ENCODE peak calls at places on chromosomes 3 and 15, in ten cellular contexts. One of them, this sample, is unnamed.

GRCh38 chr15:29268706-29269484 is 727 bp downstream of the NSMCE3 start:
- DNase-seq in K562: peak; percentile 28
- DNase-seq in HCT116: no peak
- DNase-seq in sigmoid colon: peak; percentile 80
- DNase-seq in HepG2: no peak
- DNase-seq in suprapubic skin: no peak
- DNase-seq in H1: peak; percentile 77
- DNase-seq in breast epithelium: no peak
- DNase-seq in stomach: no peak
- DNase-seq in GM12891: no peak
- DNase-seq in this sample: peak; percentile 47

GRCh38 chr3:132071043-132071442 is 36.2 kb upstream of the CPNE4 start:
- DNase-seq in GM12891: no peak
- DNase-seq in HCT116: no peak
- DNase-seq in suprapubic skin: no peak
- DNase-seq in breast epithelium: no peak
- DNase-seq in K562: no peak
- DNase-seq in H1: no peak
- DNase-seq in HepG2: no peak
- DNase-seq in sigmoid colon: no peak
- DNase-seq in stomach: peak; percentile 27
- DNase-seq in this sample: no peak

GRCh38 chr3:48990636-48991421 is 788 bp downstream of the P4HTM start:
- DNase-seq in suprapubic skin: no peak
- DNase-seq in K562: no peak
- DNase-seq in HCT116: no peak
- DNase-seq in sigmoid colon: no peak
- DNase-seq in GM12891: no peak
- DNase-seq in HepG2: no peak
- DNase-seq in H1: peak; percentile 72
- DNase-seq in stomach: no peak
- DNase-seq in breast epithelium: no peak
- DNase-seq in this sample: peak; percentile 39

GRCh38 chr3:2099028-2099671 is 484 bp downstream of the CNTN4 start:
- DNase-seq in sigmoid colon: no peak
- DNase-seq in stomach: no peak
- DNase-seq in GM12891: peak; percentile 6
- DNase-seq in suprapubic skin: no peak
- DNase-seq in K562: no peak
- DNase-seq in HepG2: no peak
- DNase-seq in HCT116: no peak
- DNase-seq in breast epithelium: no peak
- DNase-seq in H1: peak; percentile 79
- DNase-seq in this sample: peak; percentile 34

GRCh38 chr3:122912772-122913538 is 114.6 kb downstream of the SEMA5B start:
- DNase-seq in H1: no peak
- DNase-seq in stomach: no peak
- DNase-seq in suprapubic skin: no peak
- DNase-seq in HepG2: no peak
- DNase-seq in K562: no peak
- DNase-seq in HCT116: no peak
- DNase-seq in breast epithelium: no peak
- DNase-seq in sigmoid colon: no peak
- DNase-seq in GM12891: no peak
- DNase-seq in this sample: no peak

GRCh38 chr3:100125539-100125938 is 11.2 kb upstream of the FILIP1L start:
- DNase-seq in GM12891: no peak
- DNase-seq in breast epithelium: no peak
- DNase-seq in suprapubic skin: no peak
- DNase-seq in stomach: no peak
- DNase-seq in sigmoid colon: no peak
- DNase-seq in K562: no peak
- DNase-seq in HCT116: no peak
- DNase-seq in HepG2: no peak
- DNase-seq in H1: no peak
- DNase-seq in this sample: no peak

GRCh38 chr3:124653788-124654469 is 76.3 kb upstream of the UMPS start:
- DNase-seq in suprapubic skin: no peak
- DNase-seq in H1: no peak
- DNase-seq in K562: peak; percentile 20
- DNase-seq in HCT116: no peak
- DNase-seq in HepG2: peak; percentile 13
- DNase-seq in GM12891: no peak
- DNase-seq in sigmoid colon: no peak
- DNase-seq in stomach: no peak
- DNase-seq in breast epithelium: no peak
- DNase-seq in this sample: no peak

GRCh38 chr3:193594946-193595689 is 2.1 kb downstream of the OPA1 start:
- DNase-seq in K562: no peak
- DNase-seq in stomach: no peak
- DNase-seq in H1: no peak
- DNase-seq in sigmoid colon: no peak
- DNase-seq in HCT116: no peak
- DNase-seq in HepG2: no peak
- DNase-seq in GM12891: no peak
- DNase-seq in suprapubic skin: no peak
- DNase-seq in breast epithelium: no peak
- DNase-seq in this sample: no peak

DNA sequence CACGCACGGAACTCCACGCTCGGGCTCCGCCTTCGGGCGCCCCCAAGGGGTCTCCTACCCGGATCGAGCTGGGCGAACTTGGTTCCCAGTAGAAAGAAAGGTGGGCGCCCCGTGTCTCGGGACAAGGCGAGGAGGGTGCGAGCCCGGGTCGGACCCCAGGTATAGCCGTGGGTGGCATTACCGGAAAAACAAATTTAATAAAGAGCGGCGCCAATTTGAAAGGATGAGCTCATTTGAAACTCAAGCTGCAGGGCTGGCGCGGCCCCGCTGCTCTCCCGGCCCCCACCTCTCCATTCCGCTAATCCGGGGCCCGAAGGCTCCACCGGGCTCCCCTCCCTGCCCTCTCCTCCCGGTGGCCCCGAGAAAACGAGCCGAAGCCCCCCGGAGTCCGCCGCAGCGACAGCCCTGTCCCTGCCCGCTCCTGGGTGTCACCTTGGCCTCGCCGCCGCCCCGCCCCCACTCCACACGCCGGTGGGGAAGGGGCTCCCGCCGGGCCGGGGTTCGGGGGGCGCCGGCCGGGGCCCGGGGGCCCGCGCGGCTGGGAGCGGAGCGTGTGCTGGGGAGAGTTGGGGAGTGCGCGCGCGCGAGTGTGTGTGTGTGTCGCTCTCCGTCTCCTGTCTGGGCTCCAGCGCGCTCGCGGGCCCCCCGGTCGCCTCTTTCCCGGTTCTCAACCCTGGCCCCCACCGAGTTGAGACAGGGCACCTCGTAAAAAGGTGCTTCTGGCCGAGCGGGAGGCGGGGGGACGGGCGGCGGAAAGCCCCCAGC is 1.4 kb downstream of the IGF2BP2 start:
- DNase-seq in breast epithelium: no peak
- DNase-seq in HCT116: no peak
- DNase-seq in K562: peak; percentile 66
- DNase-seq in HepG2: no peak
- DNase-seq in suprapubic skin: no peak
- DNase-seq in GM12891: peak; percentile 26
- DNase-seq in H1: peak; percentile 69
- DNase-seq in sigmoid colon: peak; percentile 69
- DNase-seq in stomach: peak; percentile 59
- DNase-seq in this sample: peak; percentile 53
- TF ChIP-seq POLR2A in breast epithelium: no peak
- TF ChIP-seq POLR2A in HCT116: peak; percentile 6
- TF ChIP-seq POLR2A in K562: peak; percentile 49
- TF ChIP-seq POLR2A in HepG2: no peak
- TF ChIP-seq POLR2A in suprapubic skin: no peak
- TF ChIP-seq POLR2A in GM12891: no peak
- TF ChIP-seq POLR2A in H1: peak; percentile 20
- TF ChIP-seq POLR2A in sigmoid colon: no peak
- TF ChIP-seq POLR2A in stomach: no peak
- TF ChIP-seq POLR2A in this sample: no peak

DNA sequence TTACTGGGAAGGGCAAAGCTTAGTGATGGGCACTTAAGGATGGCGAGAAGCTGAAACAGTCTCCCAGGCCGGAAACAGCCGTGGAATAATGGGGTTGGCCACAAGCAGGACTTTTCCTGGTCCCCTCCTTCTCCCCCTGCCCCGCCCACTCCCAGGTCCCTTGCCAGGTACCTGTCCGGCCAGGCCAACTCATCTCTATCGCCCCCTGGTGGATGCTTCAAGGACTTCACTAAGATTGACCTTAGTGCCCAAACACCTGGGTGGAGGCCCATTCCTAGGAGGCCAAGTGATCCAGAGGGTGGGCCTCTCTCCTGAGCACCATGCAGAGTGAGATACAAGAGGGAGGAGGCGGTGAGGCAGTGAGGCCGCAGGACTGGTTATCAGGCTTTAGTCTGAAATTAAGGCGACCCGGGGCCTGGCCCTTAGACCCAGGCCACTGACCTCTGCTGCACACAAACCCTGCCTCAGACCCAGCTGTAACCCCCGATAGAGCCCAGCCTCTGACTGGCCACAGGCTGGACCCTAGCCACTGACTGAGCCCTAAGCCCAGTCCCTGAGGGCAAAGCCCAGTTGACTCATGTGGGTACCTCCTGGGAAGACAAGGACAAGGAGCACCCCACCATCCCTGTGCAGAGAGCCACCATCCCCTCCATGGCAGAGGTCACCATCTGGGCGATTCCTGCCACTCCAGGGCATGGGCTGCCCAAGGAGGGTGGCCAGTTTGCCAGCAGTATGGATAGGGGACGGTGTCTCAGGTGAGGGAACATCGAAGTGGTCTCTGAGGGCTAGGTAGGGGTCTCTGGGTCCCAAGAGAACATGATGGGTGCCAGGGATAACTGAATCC is 37.6 kb downstream of the VIPR1 start:
- DNase-seq in breast epithelium: peak; percentile 84
- DNase-seq in H1: peak; percentile 97
- DNase-seq in sigmoid colon: peak; percentile 61
- DNase-seq in suprapubic skin: no peak
- DNase-seq in GM12891: peak; percentile 74
- DNase-seq in HCT116: peak; percentile 55
- DNase-seq in stomach: peak; percentile 79
- DNase-seq in K562: peak; percentile 94
- DNase-seq in HepG2: peak; percentile 54
- DNase-seq in this sample: peak; percentile 85
- TF ChIP-seq POLR2AphosphoS5 in breast epithelium: peak; percentile 29
- TF ChIP-seq POLR2AphosphoS5 in H1: no peak
- TF ChIP-seq POLR2AphosphoS5 in sigmoid colon: no peak
- TF ChIP-seq POLR2AphosphoS5 in suprapubic skin: no peak
- TF ChIP-seq POLR2AphosphoS5 in GM12891: no peak
- TF ChIP-seq POLR2AphosphoS5 in HCT116: no peak
- TF ChIP-seq POLR2AphosphoS5 in stomach: no peak
- TF ChIP-seq POLR2AphosphoS5 in K562: no peak
- TF ChIP-seq POLR2AphosphoS5 in HepG2: no peak
- TF ChIP-seq POLR2AphosphoS5 in this sample: no peak

DNA sequence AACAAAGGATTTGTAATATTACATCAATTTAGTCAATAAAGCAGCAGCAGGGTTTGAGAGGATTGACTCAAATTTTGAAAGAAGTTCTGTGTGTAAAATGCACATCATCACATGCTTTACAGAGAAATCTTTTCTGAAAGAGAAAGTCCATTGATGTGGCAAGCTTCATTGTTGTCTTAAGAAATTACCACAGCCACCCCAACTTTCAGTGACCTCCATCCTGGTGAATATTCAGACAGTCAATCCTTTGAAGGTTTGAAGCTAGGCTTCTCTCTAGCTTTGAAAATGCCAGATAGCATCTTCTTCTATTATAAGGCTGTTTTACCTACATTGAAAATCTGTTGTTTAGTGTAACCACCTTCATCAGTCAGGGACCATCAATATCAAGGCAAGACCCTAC is 51.8 kb upstream of the SETMAR start:
- DNase-seq in GM12891: no peak
- DNase-seq in H1: no peak
- DNase-seq in breast epithelium: no peak
- DNase-seq in suprapubic skin: no peak
- DNase-seq in K562: no peak
- DNase-seq in HCT116: no peak
- DNase-seq in HepG2: no peak
- DNase-seq in stomach: no peak
- DNase-seq in sigmoid colon: no peak
- DNase-seq in this sample: no peak
- TF ChIP-seq POLR2A in GM12891: no peak
- TF ChIP-seq POLR2A in H1: no peak
- TF ChIP-seq POLR2A in breast epithelium: no peak
- TF ChIP-seq POLR2A in suprapubic skin: no peak
- TF ChIP-seq POLR2A in K562: no peak
- TF ChIP-seq POLR2A in HCT116: no peak
- TF ChIP-seq POLR2A in HepG2: no peak
- TF ChIP-seq POLR2A in stomach: no peak
- TF ChIP-seq POLR2A in sigmoid colon: no peak
- TF ChIP-seq POLR2A in this sample: no peak

GRCh38 chr3:50003216-50003615 is 63.3 kb downstream of the RBM6 start:
- DNase-seq in breast epithelium: no peak
- DNase-seq in GM12891: no peak
- DNase-seq in suprapubic skin: no peak
- DNase-seq in stomach: no peak
- DNase-seq in HCT116: no peak
- DNase-seq in K562: no peak
- DNase-seq in sigmoid colon: no peak
- DNase-seq in HepG2: no peak
- DNase-seq in H1: no peak
- DNase-seq in this sample: no peak

GRCh38 chr3:49994476-49994875 is 54.5 kb downstream of the RBM6 start:
- DNase-seq in HepG2: no peak
- DNase-seq in H1: no peak
- DNase-seq in HCT116: no peak
- DNase-seq in breast epithelium: no peak
- DNase-seq in sigmoid colon: no peak
- DNase-seq in stomach: no peak
- DNase-seq in K562: no peak
- DNase-seq in suprapubic skin: no peak
- DNase-seq in GM12891: no peak
- DNase-seq in this sample: no peak

GRCh38 chr3:50003766-50004278 is 63.9 kb downstream of the RBM6 start:
- DNase-seq in HepG2: no peak
- DNase-seq in sigmoid colon: no peak
- DNase-seq in HCT116: no peak
- DNase-seq in stomach: no peak
- DNase-seq in K562: no peak
- DNase-seq in breast epithelium: no peak
- DNase-seq in H1: no peak
- DNase-seq in GM12891: no peak
- DNase-seq in suprapubic skin: no peak
- DNase-seq in this sample: no peak

GRCh38 chr3:49997862-49998261 is 57.9 kb downstream of the RBM6 start:
- DNase-seq in suprapubic skin: no peak
- DNase-seq in breast epithelium: no peak
- DNase-seq in HepG2: no peak
- DNase-seq in K562: no peak
- DNase-seq in HCT116: no peak
- DNase-seq in H1: no peak
- DNase-seq in stomach: no peak
- DNase-seq in sigmoid colon: no peak
- DNase-seq in GM12891: no peak
- DNase-seq in this sample: no peak

DNA sequence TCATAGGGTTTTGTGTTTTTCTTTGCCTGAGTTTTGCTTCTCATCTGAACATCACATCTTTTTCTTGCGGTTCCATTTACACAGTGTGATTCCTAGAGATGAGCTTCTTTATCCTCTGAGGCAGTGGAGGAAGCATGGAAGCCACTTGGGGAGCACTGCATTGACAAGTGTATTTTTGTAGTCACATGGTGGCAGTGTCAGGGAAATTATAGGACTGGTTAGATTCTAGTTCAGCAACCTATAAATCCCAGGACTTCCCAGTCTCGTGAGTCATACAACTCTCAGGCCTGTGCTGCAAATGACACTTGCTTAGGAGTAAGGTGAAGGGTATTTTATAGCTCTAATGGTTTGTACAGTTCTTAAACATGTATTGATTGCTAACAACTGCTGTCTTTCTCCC is 58.4 kb downstream of the RBM6 start:
- DNase-seq in suprapubic skin: no peak
- DNase-seq in K562: no peak
- DNase-seq in H1: no peak
- DNase-seq in HepG2: no peak
- DNase-seq in sigmoid colon: no peak
- DNase-seq in HCT116: no peak
- DNase-seq in stomach: no peak
- DNase-seq in GM12891: no peak
- DNase-seq in breast epithelium: no peak
- DNase-seq in this sample: no peak
- TF ChIP-seq POLR2AphosphoS5 in suprapubic skin: no peak
- TF ChIP-seq POLR2AphosphoS5 in K562: no peak
- TF ChIP-seq POLR2AphosphoS5 in H1: no peak
- TF ChIP-seq POLR2AphosphoS5 in HepG2: no peak
- TF ChIP-seq POLR2AphosphoS5 in sigmoid colon: no peak
- TF ChIP-seq POLR2AphosphoS5 in HCT116: no peak
- TF ChIP-seq POLR2AphosphoS5 in stomach: no peak
- TF ChIP-seq POLR2AphosphoS5 in GM12891: no peak
- TF ChIP-seq POLR2AphosphoS5 in breast epithelium: no peak
- TF ChIP-seq POLR2AphosphoS5 in this sample: no peak

This sample was measured in transverse colon.